ENCODE peak calls at places on chromosome 7, in four cellular contexts. One of them, this sample, is unnamed.

GRCh38 chr7:110308791-110309190 is 782.1 kb upstream of the LRRN3 start:
- DNase-seq in breast epithelium: no peak
- DNase-seq in CD8-positive, alpha-beta memory T cell: no peak
- DNase-seq in cardiac muscle cell: no peak
- DNase-seq in this sample: no peak

GRCh38 chr7:150368884-150369739 is 490 bp downstream of the REPIN1 start:
- DNase-seq in CD8-positive, alpha-beta memory T cell: no peak
- DNase-seq in breast epithelium: peak
- DNase-seq in cardiac muscle cell: peak
- DNase-seq in this sample: peak

GRCh38 chr7:76122516-76123239 is 74.8 kb downstream of the MDH2 start:
- DNase-seq in cardiac muscle cell: peak
- DNase-seq in breast epithelium: no peak
- DNase-seq in CD8-positive, alpha-beta memory T cell: no peak
- DNase-seq in this sample: no peak

GRCh38 chr7:118855290-118855689 is 630.8 kb downstream of the ANKRD7 start:
- DNase-seq in breast epithelium: no peak
- DNase-seq in cardiac muscle cell: no peak
- DNase-seq in CD8-positive, alpha-beta memory T cell: no peak
- DNase-seq in this sample: no peak

GRCh38 chr7:159032310-159032709 is 112.4 kb downstream of the VIPR2 start:
- DNase-seq in cardiac muscle cell: no peak
- DNase-seq in breast epithelium: peak
- DNase-seq in CD8-positive, alpha-beta memory T cell: no peak
- DNase-seq in this sample: no peak

GRCh38 chr7:133051066-133051465 is 30.8 kb downstream of the CHCHD3 start:
- DNase-seq in cardiac muscle cell: peak
- DNase-seq in breast epithelium: no peak
- DNase-seq in CD8-positive, alpha-beta memory T cell: no peak
- DNase-seq in this sample: no peak

GRCh38 chr7:66504131-66504530 is 124.5 kb upstream of the KCTD7 start:
- DNase-seq in breast epithelium: no peak
- DNase-seq in CD8-positive, alpha-beta memory T cell: no peak
- DNase-seq in cardiac muscle cell: no peak
- DNase-seq in this sample: no peak

GRCh38 chr7:92669616-92670153 is 79.5 kb upstream of the FAM133B start:
- DNase-seq in breast epithelium: no peak
- DNase-seq in CD8-positive, alpha-beta memory T cell: no peak
- DNase-seq in cardiac muscle cell: no peak
- DNase-seq in this sample: no peak

GRCh38 chr7:128863433-128863989 is 855 bp downstream of the ATP6V1F start:
- DNase-seq in CD8-positive, alpha-beta memory T cell: peak
- DNase-seq in breast epithelium: no peak
- DNase-seq in cardiac muscle cell: peak
- DNase-seq in this sample: no peak

GRCh38 chr7:2417981-2418481 is 14.6 kb downstream of the CHST12 start:
- DNase-seq in breast epithelium: no peak
- DNase-seq in CD8-positive, alpha-beta memory T cell: peak
- DNase-seq in cardiac muscle cell: no peak
- DNase-seq in this sample: no peak

GRCh38 chr7:39527296-39527695 is 38.9 kb upstream of the YAE1 start:
- DNase-seq in cardiac muscle cell: peak
- DNase-seq in breast epithelium: no peak
- DNase-seq in CD8-positive, alpha-beta memory T cell: no peak
- DNase-seq in this sample: no peak

GRCh38 chr7:50610521-50611277 is 45.5 kb upstream of the DDC start:
- DNase-seq in breast epithelium: no peak
- DNase-seq in cardiac muscle cell: peak
- DNase-seq in CD8-positive, alpha-beta memory T cell: peak
- DNase-seq in this sample: no peak

GRCh38 chr7:37999673-38000072 is 79.2 kb downstream of the EPDR1 start:
- DNase-seq in CD8-positive, alpha-beta memory T cell: no peak
- DNase-seq in cardiac muscle cell: peak
- DNase-seq in breast epithelium: no peak
- DNase-seq in this sample: no peak

GRCh38 chr7:111855161-111855841 is 293.0 kb upstream of the IMMP2L start:
- DNase-seq in breast epithelium: no peak
- DNase-seq in cardiac muscle cell: peak
- DNase-seq in CD8-positive, alpha-beta memory T cell: no peak
- DNase-seq in this sample: no peak

GRCh38 chr7:37181550-37181932 is 267.1 kb downstream of the ELMO1 start:
- DNase-seq in cardiac muscle cell: no peak
- DNase-seq in CD8-positive, alpha-beta memory T cell: no peak
- DNase-seq in breast epithelium: no peak
- DNase-seq in this sample: no peak

GRCh38 chr7:135186841-135187253 is 16.3 kb upstream of the CYREN start:
- DNase-seq in breast epithelium: no peak
- DNase-seq in CD8-positive, alpha-beta memory T cell: no peak
- DNase-seq in cardiac muscle cell: no peak
- DNase-seq in this sample: no peak

GRCh38 chr7:45578467-45578866 is 4.3 kb downstream of the ADCY1 start:
- DNase-seq in breast epithelium: no peak
- DNase-seq in CD8-positive, alpha-beta memory T cell: no peak
- DNase-seq in cardiac muscle cell: no peak
- DNase-seq in this sample: no peak

GRCh38 chr7:115047968-115048720 is 126.2 kb downstream of the MDFIC start:
- DNase-seq in cardiac muscle cell: peak
- DNase-seq in CD8-positive, alpha-beta memory T cell: no peak
- DNase-seq in breast epithelium: no peak
- DNase-seq in this sample: no peak

GRCh38 chr7:22356855-22357310 is at the start of gene RAPGEF5:
- DNase-seq in breast epithelium: no peak
- DNase-seq in cardiac muscle cell: no peak
- DNase-seq in CD8-positive, alpha-beta memory T cell: no peak
- DNase-seq in this sample: no peak

GRCh38 chr7:134605978-134606923 is 40.4 kb upstream of the BPGM start:
- DNase-seq in breast epithelium: peak
- DNase-seq in cardiac muscle cell: peak
- DNase-seq in CD8-positive, alpha-beta memory T cell: peak
- DNase-seq in this sample: peak

GRCh38 chr7:54773472-54774399 is 14.7 kb upstream of the SEC61G start:
- DNase-seq in breast epithelium: peak
- DNase-seq in CD8-positive, alpha-beta memory T cell: peak
- DNase-seq in cardiac muscle cell: peak
- DNase-seq in this sample: peak

GRCh38 chr7:135653285-135654080 is 8.8 kb upstream of the STMP1 start:
- DNase-seq in CD8-positive, alpha-beta memory T cell: no peak
- DNase-seq in breast epithelium: no peak
- DNase-seq in cardiac muscle cell: no peak
- DNase-seq in this sample: no peak

GRCh38 chr7:150948791-150949251 is 29.3 kb downstream of the KCNH2 start:
- DNase-seq in CD8-positive, alpha-beta memory T cell: no peak
- DNase-seq in breast epithelium: no peak
- DNase-seq in cardiac muscle cell: no peak
- DNase-seq in this sample: no peak

GRCh38 chr7:8155836-8156235 is 106.1 kb downstream of the ICA1 start:
- DNase-seq in cardiac muscle cell: no peak
- DNase-seq in breast epithelium: no peak
- DNase-seq in CD8-positive, alpha-beta memory T cell: no peak
- DNase-seq in this sample: no peak

GRCh38 chr7:7795736-7796135 is 77.3 kb upstream of the RPA3 start:
- DNase-seq in breast epithelium: no peak
- DNase-seq in CD8-positive, alpha-beta memory T cell: no peak
- DNase-seq in cardiac muscle cell: no peak
- DNase-seq in this sample: no peak

GRCh38 chr7:18040196-18040595 is 12.6 kb upstream of the PRPS1L1 start:
- DNase-seq in cardiac muscle cell: peak
- DNase-seq in CD8-positive, alpha-beta memory T cell: no peak
- DNase-seq in breast epithelium: no peak
- DNase-seq in this sample: no peak

GRCh38 chr7:23712368-23713284 is 2.6 kb downstream of the STK31 start:
- DNase-seq in breast epithelium: no peak
- DNase-seq in cardiac muscle cell: peak
- DNase-seq in CD8-positive, alpha-beta memory T cell: peak
- DNase-seq in this sample: no peak

GRCh38 chr7:30896783-30897617 is 14.7 kb upstream of the AQP1 start:
- DNase-seq in cardiac muscle cell: peak
- DNase-seq in CD8-positive, alpha-beta memory T cell: no peak
- DNase-seq in breast epithelium: no peak
- DNase-seq in this sample: no peak

GRCh38 chr7:82818091-82818620 is 344.5 kb downstream of the PCLO start:
- DNase-seq in breast epithelium: no peak
- DNase-seq in cardiac muscle cell: no peak
- DNase-seq in CD8-positive, alpha-beta memory T cell: no peak
- DNase-seq in this sample: no peak

GRCh38 chr7:157079116-157079515 is 59.6 kb upstream of the UBE3C start:
- DNase-seq in breast epithelium: no peak
- DNase-seq in CD8-positive, alpha-beta memory T cell: no peak
- DNase-seq in cardiac muscle cell: no peak
- DNase-seq in this sample: no peak

GRCh38 chr7:11457419-11457818 is 374.6 kb downstream of the THSD7A start:
- DNase-seq in breast epithelium: no peak
- DNase-seq in CD8-positive, alpha-beta memory T cell: no peak
- DNase-seq in cardiac muscle cell: no peak
- DNase-seq in this sample: no peak

GRCh38 chr7:44378744-44379143 is 53.4 kb upstream of the CAMK2B start:
- DNase-seq in CD8-positive, alpha-beta memory T cell: no peak
- DNase-seq in cardiac muscle cell: peak
- DNase-seq in breast epithelium: no peak
- DNase-seq in this sample: no peak

GRCh38 chr7:106346678-106347217 is 62.0 kb upstream of the NAMPT start:
- DNase-seq in cardiac muscle cell: peak
- DNase-seq in CD8-positive, alpha-beta memory T cell: peak
- DNase-seq in breast epithelium: no peak
- DNase-seq in this sample: no peak

GRCh38 chr7:2199956-2200583 is 32.7 kb downstream of the MAD1L1 start:
- DNase-seq in cardiac muscle cell: no peak
- DNase-seq in CD8-positive, alpha-beta memory T cell: no peak
- DNase-seq in breast epithelium: no peak
- DNase-seq in this sample: no peak

DNA sequence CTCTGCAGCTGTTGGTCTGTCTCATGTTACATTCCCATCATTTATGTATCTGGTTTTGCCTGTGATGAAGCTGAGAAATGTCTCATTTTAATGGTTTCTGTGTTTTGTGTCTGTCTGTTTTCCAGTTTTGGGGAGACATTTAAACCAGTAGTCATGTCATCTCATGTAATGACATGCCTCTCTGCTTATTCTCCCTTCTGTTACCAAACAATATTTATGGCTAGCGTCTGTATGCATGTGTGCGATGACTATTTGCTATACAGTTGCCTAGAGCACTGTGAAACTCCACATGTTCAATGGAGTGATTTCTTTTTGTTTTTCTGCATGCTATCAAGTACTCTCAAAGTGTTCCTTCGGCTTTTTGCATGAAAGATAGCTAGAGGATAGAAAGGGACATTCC is 132.0 kb downstream of the ST7 start:
- DNase-seq in cardiac muscle cell: no peak
- DNase-seq in breast epithelium: no peak
- DNase-seq in CD8-positive, alpha-beta memory T cell: no peak
- DNase-seq in this sample: no peak
- H3K27ac ChIP-seq in cardiac muscle cell: peak
- H3K27ac ChIP-seq in breast epithelium: no peak
- H3K27ac ChIP-seq in CD8-positive, alpha-beta memory T cell: no peak
- H3K27ac ChIP-seq in this sample: no peak

GRCh38 chr7:5442757-5443305 is 19.2 kb upstream of the TNRC18 start:
- DNase-seq in CD8-positive, alpha-beta memory T cell: no peak
- DNase-seq in breast epithelium: no peak
- DNase-seq in cardiac muscle cell: no peak
- DNase-seq in this sample: no peak
- H3K27ac ChIP-seq in CD8-positive, alpha-beta memory T cell: no peak
- H3K27ac ChIP-seq in breast epithelium: no peak
- H3K27ac ChIP-seq in cardiac muscle cell: no peak
- H3K27ac ChIP-seq in this sample: no peak

GRCh38 chr7:90817846-90818245 is 221.7 kb downstream of the CDK14 start:
- DNase-seq in cardiac muscle cell: no peak
- DNase-seq in CD8-positive, alpha-beta memory T cell: no peak
- DNase-seq in breast epithelium: no peak
- DNase-seq in this sample: no peak

GRCh38 chr7:90821961-90822620 is 226.0 kb downstream of the CDK14 start:
- DNase-seq in cardiac muscle cell: no peak
- DNase-seq in CD8-positive, alpha-beta memory T cell: no peak
- DNase-seq in breast epithelium: no peak
- DNase-seq in this sample: no peak

GRCh38 chr7:90816511-90817142 is 220.5 kb downstream of the CDK14 start:
- DNase-seq in cardiac muscle cell: peak
- DNase-seq in CD8-positive, alpha-beta memory T cell: no peak
- DNase-seq in breast epithelium: no peak
- DNase-seq in this sample: no peak
- H3K27ac ChIP-seq in cardiac muscle cell: no peak
- H3K27ac ChIP-seq in CD8-positive, alpha-beta memory T cell: no peak
- H3K27ac ChIP-seq in breast epithelium: peak
- H3K27ac ChIP-seq in this sample: no peak

DNA sequence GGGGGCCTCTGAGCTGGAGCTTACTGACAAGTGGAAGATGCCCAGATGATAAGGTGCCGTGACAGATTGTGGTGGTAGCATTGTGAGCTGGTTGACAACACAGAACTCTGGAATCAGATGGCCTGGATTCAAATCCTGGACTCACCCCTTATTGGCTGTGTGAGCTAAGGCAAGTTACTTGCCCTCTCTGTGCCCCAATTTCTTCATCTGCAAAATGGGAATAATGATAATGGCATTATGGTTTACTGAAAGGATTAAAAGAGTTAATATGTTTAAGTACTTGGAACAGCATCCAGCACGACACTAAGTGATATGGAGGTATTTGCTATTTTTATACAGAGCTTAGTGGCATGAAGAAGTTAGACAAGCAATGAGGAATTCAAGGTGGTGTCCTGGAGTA is 465.9 kb upstream of the GALNT17 start:
- DNase-seq in cardiac muscle cell: no peak
- DNase-seq in CD8-positive, alpha-beta memory T cell: no peak
- DNase-seq in breast epithelium: no peak
- DNase-seq in this sample: no peak
- H3K27ac ChIP-seq in cardiac muscle cell: no peak
- H3K27ac ChIP-seq in CD8-positive, alpha-beta memory T cell: no peak
- H3K27ac ChIP-seq in breast epithelium: no peak
- H3K27ac ChIP-seq in this sample: no peak

DNA sequence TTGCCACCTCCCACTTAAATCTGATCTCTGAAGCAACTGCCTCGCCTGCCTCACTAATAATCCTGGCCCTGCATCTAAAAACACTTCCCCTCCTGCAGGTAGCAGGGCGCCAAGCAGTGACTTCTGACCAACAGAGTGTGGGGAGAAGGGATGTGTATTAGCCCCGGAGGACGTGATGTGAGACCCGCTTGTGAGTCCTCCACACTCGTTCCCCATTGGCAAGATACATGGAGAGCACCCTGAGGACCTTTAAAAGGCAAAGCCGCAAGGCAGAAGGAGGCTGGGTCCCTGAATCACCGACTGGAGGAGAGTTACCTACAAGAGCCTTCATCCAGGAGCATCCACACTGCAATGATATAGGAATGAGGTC is 6.1 kb upstream of the PILRA start:
- DNase-seq in breast epithelium: no peak
- DNase-seq in CD8-positive, alpha-beta memory T cell: no peak
- DNase-seq in cardiac muscle cell: no peak
- DNase-seq in this sample: no peak
- H3K27ac ChIP-seq in breast epithelium: no peak
- H3K27ac ChIP-seq in CD8-positive, alpha-beta memory T cell: no peak
- H3K27ac ChIP-seq in cardiac muscle cell: peak
- H3K27ac ChIP-seq in this sample: no peak

DNA sequence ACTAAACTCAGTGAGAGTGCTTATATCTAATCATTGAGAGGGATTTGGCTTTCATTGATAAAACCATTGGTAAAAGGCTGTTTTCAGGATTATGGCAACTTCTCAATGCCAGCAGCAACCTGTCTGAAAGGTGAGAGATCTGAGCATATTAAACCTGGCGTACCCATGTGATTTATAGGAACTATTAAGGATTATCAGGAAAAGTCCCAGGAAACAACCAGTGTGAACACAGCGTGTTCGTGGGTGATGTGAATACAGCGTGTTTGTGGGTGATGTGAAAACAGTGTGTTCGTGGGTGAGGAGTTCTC is 65.8 kb downstream of the PDIA4 start:
- DNase-seq in breast epithelium: no peak
- DNase-seq in CD8-positive, alpha-beta memory T cell: no peak
- DNase-seq in cardiac muscle cell: no peak
- DNase-seq in this sample: no peak
- H3K27ac ChIP-seq in breast epithelium: no peak
- H3K27ac ChIP-seq in CD8-positive, alpha-beta memory T cell: no peak
- H3K27ac ChIP-seq in cardiac muscle cell: no peak
- H3K27ac ChIP-seq in this sample: no peak